ENCODE peak calls at places on chromosome 3, in seven cellular contexts. One of them, this sample, is unnamed.

GRCh38 chr3:176789281-176789705 is 408.0 kb downstream of the TBL1XR1 start:
- DNase-seq in Calu3: no peak
- DNase-seq in cardiac fibroblast: no peak
- DNase-seq in neural progenitor cell: no peak
- DNase-seq in glutamatergic neuron: no peak
- DNase-seq in osteoblast: no peak
- DNase-seq in AG09309: no peak
- DNase-seq in this sample: no peak

GRCh38 chr3:110332591-110332990 is 739.0 kb upstream of the NECTIN3 start:
- DNase-seq in Calu3: no peak
- DNase-seq in cardiac fibroblast: no peak
- DNase-seq in neural progenitor cell: no peak
- DNase-seq in glutamatergic neuron: no peak
- DNase-seq in osteoblast: no peak
- DNase-seq in AG09309: no peak
- DNase-seq in this sample: no peak

GRCh38 chr3:39383913-39384664 is 919 bp downstream of the SLC25A38 start:
- DNase-seq in Calu3: peak; percentile 97
- DNase-seq in cardiac fibroblast: peak; percentile 91
- DNase-seq in neural progenitor cell: peak; percentile 99
- DNase-seq in glutamatergic neuron: peak; percentile 99
- DNase-seq in osteoblast: peak; percentile 99
- DNase-seq in AG09309: peak; percentile 63
- DNase-seq in this sample: peak; percentile 97

GRCh38 chr3:120163023-120163422 is 68.8 kb upstream of the GSK3B start:
- DNase-seq in Calu3: no peak
- DNase-seq in cardiac fibroblast: no peak
- DNase-seq in neural progenitor cell: no peak
- DNase-seq in glutamatergic neuron: no peak
- DNase-seq in osteoblast: no peak
- DNase-seq in AG09309: no peak
- DNase-seq in this sample: no peak

GRCh38 chr3:173711619-173712018 is 314.1 kb downstream of the NLGN1 start:
- DNase-seq in Calu3: peak; percentile 71
- DNase-seq in cardiac fibroblast: no peak
- DNase-seq in neural progenitor cell: no peak
- DNase-seq in glutamatergic neuron: no peak
- DNase-seq in osteoblast: no peak
- DNase-seq in AG09309: no peak
- DNase-seq in this sample: no peak

GRCh38 chr3:4533489-4534443 is 40.6 kb downstream of the ITPR1 start:
- DNase-seq in Calu3: no peak
- DNase-seq in cardiac fibroblast: no peak
- DNase-seq in neural progenitor cell: peak; percentile 50
- DNase-seq in glutamatergic neuron: no peak
- DNase-seq in osteoblast: no peak
- DNase-seq in AG09309: no peak
- DNase-seq in this sample: no peak

GRCh38 chr3:152222327-152222726 is 46.4 kb upstream of the MBNL1 start:
- DNase-seq in Calu3: no peak
- DNase-seq in cardiac fibroblast: peak; percentile 82
- DNase-seq in neural progenitor cell: no peak
- DNase-seq in glutamatergic neuron: no peak
- DNase-seq in osteoblast: peak; percentile 91
- DNase-seq in AG09309: peak; percentile 50
- DNase-seq in this sample: no peak

GRCh38 chr3:134430174-134430573 is 55.6 kb downstream of the ANAPC13 start:
- DNase-seq in Calu3: no peak
- DNase-seq in cardiac fibroblast: no peak
- DNase-seq in neural progenitor cell: no peak
- DNase-seq in glutamatergic neuron: no peak
- DNase-seq in osteoblast: no peak
- DNase-seq in AG09309: no peak
- DNase-seq in this sample: no peak

GRCh38 chr3:192169332-192169915 is 557.9 kb downstream of the FGF12 start:
- DNase-seq in Calu3: no peak
- DNase-seq in cardiac fibroblast: peak; percentile 55
- DNase-seq in neural progenitor cell: no peak
- DNase-seq in glutamatergic neuron: no peak
- DNase-seq in osteoblast: peak; percentile 1
- DNase-seq in AG09309: no peak
- DNase-seq in this sample: no peak

GRCh38 chr3:43095370-43095769 is 10.5 kb downstream of the POMGNT2 start:
- DNase-seq in Calu3: no peak
- DNase-seq in cardiac fibroblast: no peak
- DNase-seq in neural progenitor cell: no peak
- DNase-seq in glutamatergic neuron: no peak
- DNase-seq in osteoblast: no peak
- DNase-seq in AG09309: no peak
- DNase-seq in this sample: no peak

GRCh38 chr3:139934557-139935070 is 371 bp upstream of the CLSTN2 start:
- DNase-seq in Calu3: no peak
- DNase-seq in cardiac fibroblast: peak; percentile 10
- DNase-seq in neural progenitor cell: peak; percentile 85
- DNase-seq in glutamatergic neuron: peak; percentile 85
- DNase-seq in osteoblast: no peak
- DNase-seq in AG09309: no peak
- DNase-seq in this sample: peak; percentile 91

GRCh38 chr3:139939681-139940190 is 4.8 kb downstream of the CLSTN2 start:
- DNase-seq in Calu3: no peak
- DNase-seq in cardiac fibroblast: no peak
- DNase-seq in neural progenitor cell: no peak
- DNase-seq in glutamatergic neuron: no peak
- DNase-seq in osteoblast: no peak
- DNase-seq in AG09309: no peak
- DNase-seq in this sample: no peak

GRCh38 chr3:139937674-139938279 is 2.8 kb downstream of the CLSTN2 start:
- DNase-seq in Calu3: peak; percentile 76
- DNase-seq in cardiac fibroblast: peak; percentile 66
- DNase-seq in neural progenitor cell: peak; percentile 48
- DNase-seq in glutamatergic neuron: peak; percentile 56
- DNase-seq in osteoblast: peak; percentile 86
- DNase-seq in AG09309: peak; percentile 10
- DNase-seq in this sample: no peak

GRCh38 chr3:139935866-139936817 is 1.2 kb downstream of the CLSTN2 start:
- DNase-seq in Calu3: peak; percentile 36
- DNase-seq in cardiac fibroblast: peak; percentile 3
- DNase-seq in neural progenitor cell: peak; percentile 61
- DNase-seq in glutamatergic neuron: peak; percentile 57
- DNase-seq in osteoblast: peak; percentile 86
- DNase-seq in AG09309: no peak
- DNase-seq in this sample: peak; percentile 44

DNA sequence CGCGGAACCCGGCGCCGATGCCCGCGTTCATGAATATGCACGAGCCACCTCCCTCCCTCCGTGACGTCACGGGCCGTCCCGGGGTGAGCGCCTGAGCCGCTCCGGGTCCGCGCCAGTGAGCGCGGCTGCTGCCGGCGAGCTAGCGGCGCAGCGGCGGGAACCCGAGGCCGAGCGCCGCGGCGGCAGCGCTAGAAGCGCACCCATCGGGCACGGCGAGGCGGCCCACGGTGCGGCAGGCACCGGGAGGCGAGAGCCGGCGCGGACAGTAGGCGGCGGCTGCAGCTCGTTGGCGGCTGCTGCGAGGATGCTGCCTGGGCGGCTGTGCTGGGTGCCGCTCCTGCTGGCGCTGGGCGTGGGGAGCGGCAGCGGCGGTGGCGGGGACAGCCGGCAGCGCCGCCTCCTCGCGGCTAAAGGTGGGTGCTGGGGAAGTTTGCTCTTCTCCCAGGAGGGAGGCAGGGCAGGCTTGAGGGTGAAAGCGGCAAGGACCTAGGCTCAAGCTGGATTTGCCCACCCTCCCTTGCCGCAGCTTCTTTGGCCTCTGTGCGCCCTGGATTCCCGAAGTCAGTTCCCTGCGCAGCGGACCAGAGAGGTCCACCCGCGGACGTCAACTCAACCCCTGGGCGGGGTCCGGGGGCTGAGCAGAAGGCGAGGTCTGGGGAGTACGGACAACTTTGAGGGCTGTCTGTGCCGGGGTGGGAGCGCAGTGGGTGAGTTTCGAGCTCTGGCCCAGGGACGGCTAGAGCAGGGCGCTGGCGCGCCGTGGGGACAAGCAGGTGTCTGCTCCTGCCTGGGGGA is at the start of gene CLSTN2:
- DNase-seq in Calu3: peak; percentile 63
- DNase-seq in cardiac fibroblast: peak; percentile 25
- DNase-seq in neural progenitor cell: peak; percentile 92
- DNase-seq in glutamatergic neuron: peak; percentile 89
- DNase-seq in osteoblast: peak; percentile 87
- DNase-seq in AG09309: no peak
- DNase-seq in this sample: peak; percentile 80
- TF ChIP-seq CTCF in Calu3: no peak
- TF ChIP-seq CTCF in cardiac fibroblast: no peak
- TF ChIP-seq CTCF in neural progenitor cell: no peak
- TF ChIP-seq CTCF in glutamatergic neuron: no peak
- TF ChIP-seq CTCF in osteoblast: no peak
- TF ChIP-seq CTCF in AG09309: no peak
- TF ChIP-seq CTCF in this sample: no peak

GRCh38 chr3:131231710-131232348 is 149.7 kb upstream of the NUDT16 start:
- DNase-seq in Calu3: no peak
- DNase-seq in cardiac fibroblast: peak; percentile 32
- DNase-seq in neural progenitor cell: no peak
- DNase-seq in glutamatergic neuron: no peak
- DNase-seq in osteoblast: peak; percentile 30
- DNase-seq in AG09309: no peak
- DNase-seq in this sample: no peak
- TF ChIP-seq CTCF in Calu3: no peak
- TF ChIP-seq CTCF in cardiac fibroblast: no peak
- TF ChIP-seq CTCF in neural progenitor cell: no peak
- TF ChIP-seq CTCF in glutamatergic neuron: no peak
- TF ChIP-seq CTCF in osteoblast: no peak
- TF ChIP-seq CTCF in AG09309: peak; percentile 10
- TF ChIP-seq CTCF in this sample: peak; percentile 26

DNA sequence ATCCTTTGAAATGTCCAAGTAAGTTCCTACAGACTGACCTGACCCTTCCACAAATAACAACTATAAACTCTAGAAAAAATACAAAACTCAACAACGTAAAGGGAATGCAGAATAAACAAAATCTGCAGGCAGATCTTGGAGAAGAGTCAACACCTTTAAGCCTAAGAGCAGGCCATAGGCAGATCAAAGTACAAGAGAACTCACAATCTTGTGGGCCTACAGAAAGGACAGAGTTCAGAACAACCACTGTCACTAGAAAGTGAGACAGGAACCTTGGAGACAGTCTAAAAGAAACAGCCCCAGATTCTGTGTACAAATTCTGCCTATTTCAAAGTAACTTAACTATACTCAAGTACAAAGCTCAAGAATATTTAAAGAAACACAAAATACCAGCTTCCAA is 31.0 kb downstream of the NEK4 start:
- DNase-seq in Calu3: no peak
- DNase-seq in cardiac fibroblast: no peak
- DNase-seq in neural progenitor cell: no peak
- DNase-seq in glutamatergic neuron: no peak
- DNase-seq in osteoblast: no peak
- DNase-seq in AG09309: no peak
- DNase-seq in this sample: no peak
- TF ChIP-seq CTCF in Calu3: no peak
- TF ChIP-seq CTCF in cardiac fibroblast: no peak
- TF ChIP-seq CTCF in neural progenitor cell: no peak
- TF ChIP-seq CTCF in glutamatergic neuron: no peak
- TF ChIP-seq CTCF in osteoblast: no peak
- TF ChIP-seq CTCF in AG09309: no peak
- TF ChIP-seq CTCF in this sample: no peak

GRCh38 chr3:71208273-71209095 is 375.0 kb downstream of the FOXP1 start:
- DNase-seq in Calu3: peak; percentile 2
- DNase-seq in cardiac fibroblast: peak; percentile 42
- DNase-seq in neural progenitor cell: no peak
- DNase-seq in glutamatergic neuron: no peak
- DNase-seq in osteoblast: no peak
- DNase-seq in AG09309: no peak
- DNase-seq in this sample: no peak

GRCh38 chr3:71206821-71207220 is 376.7 kb downstream of the FOXP1 start:
- DNase-seq in Calu3: no peak
- DNase-seq in cardiac fibroblast: no peak
- DNase-seq in neural progenitor cell: no peak
- DNase-seq in glutamatergic neuron: no peak
- DNase-seq in osteoblast: no peak
- DNase-seq in AG09309: no peak
- DNase-seq in this sample: no peak

GRCh38 chr3:71207632-71208031 is 375.9 kb downstream of the FOXP1 start:
- DNase-seq in Calu3: no peak
- DNase-seq in cardiac fibroblast: no peak
- DNase-seq in neural progenitor cell: no peak
- DNase-seq in glutamatergic neuron: no peak
- DNase-seq in osteoblast: no peak
- DNase-seq in AG09309: no peak
- DNase-seq in this sample: no peak

GRCh38 chr3:71211083-71211482 is 372.4 kb downstream of the FOXP1 start:
- DNase-seq in Calu3: no peak
- DNase-seq in cardiac fibroblast: peak; percentile 15
- DNase-seq in neural progenitor cell: no peak
- DNase-seq in glutamatergic neuron: no peak
- DNase-seq in osteoblast: no peak
- DNase-seq in AG09309: no peak
- DNase-seq in this sample: no peak

GRCh38 chr3:71210257-71211002 is 373.1 kb downstream of the FOXP1 start:
- DNase-seq in Calu3: no peak
- DNase-seq in cardiac fibroblast: peak; percentile 90
- DNase-seq in neural progenitor cell: no peak
- DNase-seq in glutamatergic neuron: no peak
- DNase-seq in osteoblast: peak; percentile 48
- DNase-seq in AG09309: peak; percentile 34
- DNase-seq in this sample: no peak
- TF ChIP-seq CTCF in Calu3: no peak
- TF ChIP-seq CTCF in cardiac fibroblast: peak; percentile 48
- TF ChIP-seq CTCF in neural progenitor cell: no peak
- TF ChIP-seq CTCF in glutamatergic neuron: no peak
- TF ChIP-seq CTCF in osteoblast: no peak
- TF ChIP-seq CTCF in AG09309: peak; percentile 23
- TF ChIP-seq CTCF in this sample: no peak

DNA sequence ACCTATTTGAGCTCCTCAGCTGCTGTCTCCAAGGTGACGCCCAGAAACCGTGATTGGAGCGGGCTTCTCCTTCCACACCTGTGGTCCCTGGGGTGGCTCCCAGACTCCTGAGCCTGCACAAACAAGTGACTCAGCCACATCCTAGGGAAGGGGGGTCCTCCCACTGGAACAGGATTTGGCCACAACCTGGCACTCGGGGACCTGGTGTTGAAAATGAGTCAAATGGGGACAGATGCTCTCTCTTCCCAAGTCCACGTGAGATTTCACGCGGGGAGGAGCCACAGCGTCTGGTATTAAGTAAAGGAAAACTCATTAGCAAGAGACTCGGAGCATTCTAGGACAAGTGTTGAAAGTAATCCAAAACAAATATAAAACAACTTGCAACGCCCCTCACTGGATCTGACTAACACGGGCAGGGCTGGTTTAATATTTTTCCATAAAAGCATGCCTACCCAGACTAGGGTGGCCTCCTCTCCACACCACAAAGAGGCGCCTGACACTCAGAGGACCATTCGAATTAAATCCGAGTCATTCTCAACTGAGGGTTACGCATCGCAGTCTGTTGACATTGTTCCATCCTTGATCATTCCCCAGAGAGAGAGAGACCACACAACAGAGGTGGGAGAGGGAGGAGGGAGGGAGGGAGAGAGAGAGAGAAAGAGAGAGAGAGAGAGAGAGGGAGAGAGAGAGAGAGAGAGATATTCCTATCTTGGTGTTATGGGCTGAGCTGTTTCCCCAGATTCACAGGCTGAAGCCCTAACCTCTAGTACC is 74.4 kb downstream of the MGLL start:
- DNase-seq in Calu3: peak; percentile 80
- DNase-seq in cardiac fibroblast: peak; percentile 98
- DNase-seq in neural progenitor cell: no peak
- DNase-seq in glutamatergic neuron: no peak
- DNase-seq in osteoblast: peak; percentile 98
- DNase-seq in AG09309: peak; percentile 78
- DNase-seq in this sample: no peak
- TF ChIP-seq CTCF in Calu3: no peak
- TF ChIP-seq CTCF in cardiac fibroblast: peak; percentile 10
- TF ChIP-seq CTCF in neural progenitor cell: no peak
- TF ChIP-seq CTCF in glutamatergic neuron: no peak
- TF ChIP-seq CTCF in osteoblast: peak; percentile 45
- TF ChIP-seq CTCF in AG09309: peak; percentile 44
- TF ChIP-seq CTCF in this sample: no peak

This sample was measured in H9.